ENCODE peak calls at places on chromosomes 6 and 20, in nine cellular contexts. One of them, this sample, is unnamed.

GRCh38 chr6:117829594-117830319 is 77.3 kb upstream of the SLC35F1 start:
- ATAC-seq in upper lobe of left lung: no peak
- ATAC-seq in heart left ventricle: peak; percentile 39
- ATAC-seq in right lobe of liver: peak; percentile 30
- ATAC-seq in gastrocnemius medialis: no peak
- ATAC-seq in A549: peak; percentile 94
- ATAC-seq in HCT116: peak; percentile 98
- ATAC-seq in IMR-90: peak; percentile 57
- ATAC-seq in HepG2: peak; percentile 95
- ATAC-seq in this sample: no peak

GRCh38 chr6:38871745-38872568 is 156.8 kb downstream of the DNAH8 start:
- ATAC-seq in upper lobe of left lung: no peak
- ATAC-seq in heart left ventricle: peak; percentile 42
- ATAC-seq in right lobe of liver: peak; percentile 94
- ATAC-seq in gastrocnemius medialis: no peak
- ATAC-seq in A549: peak; percentile 78
- ATAC-seq in HCT116: peak; percentile 92
- ATAC-seq in IMR-90: peak; percentile 92
- ATAC-seq in HepG2: peak; percentile 80
- ATAC-seq in this sample: no peak

GRCh38 chr6:125083684-125083990 is 69.9 kb upstream of the TPD52L1 start:
- ATAC-seq in upper lobe of left lung: no peak
- ATAC-seq in heart left ventricle: no peak
- ATAC-seq in right lobe of liver: no peak
- ATAC-seq in gastrocnemius medialis: no peak
- ATAC-seq in A549: no peak
- ATAC-seq in HCT116: no peak
- ATAC-seq in IMR-90: no peak
- ATAC-seq in HepG2: no peak
- ATAC-seq in this sample: no peak

GRCh38 chr6:146595981-146596731 is 2.6 kb upstream of the ADGB start:
- ATAC-seq in upper lobe of left lung: peak; percentile 74
- ATAC-seq in heart left ventricle: peak; percentile 82
- ATAC-seq in right lobe of liver: peak; percentile 58
- ATAC-seq in gastrocnemius medialis: peak; percentile 16
- ATAC-seq in A549: no peak
- ATAC-seq in HCT116: no peak
- ATAC-seq in IMR-90: no peak
- ATAC-seq in HepG2: no peak
- ATAC-seq in this sample: peak; percentile 40

GRCh38 chr20:13770141-13770540 is 14.6 kb downstream of the ESF1 start:
- ATAC-seq in upper lobe of left lung: no peak
- ATAC-seq in heart left ventricle: no peak
- ATAC-seq in right lobe of liver: no peak
- ATAC-seq in gastrocnemius medialis: no peak
- ATAC-seq in A549: no peak
- ATAC-seq in HCT116: no peak
- ATAC-seq in IMR-90: no peak
- ATAC-seq in HepG2: no peak
- ATAC-seq in this sample: no peak

GRCh38 chr6:151292974-151293373 is 53.2 kb downstream of the AKAP12 start:
- ATAC-seq in upper lobe of left lung: no peak
- ATAC-seq in heart left ventricle: no peak
- ATAC-seq in right lobe of liver: no peak
- ATAC-seq in gastrocnemius medialis: peak; percentile 26
- ATAC-seq in A549: no peak
- ATAC-seq in HCT116: no peak
- ATAC-seq in IMR-90: peak; percentile 55
- ATAC-seq in HepG2: no peak
- ATAC-seq in this sample: peak; percentile 34

GRCh38 chr6:170532867-170533488 is 20.1 kb downstream of the PSMB1 start:
- ATAC-seq in upper lobe of left lung: no peak
- ATAC-seq in heart left ventricle: no peak
- ATAC-seq in right lobe of liver: no peak
- ATAC-seq in gastrocnemius medialis: no peak
- ATAC-seq in A549: no peak
- ATAC-seq in HCT116: no peak
- ATAC-seq in IMR-90: peak; percentile 59
- ATAC-seq in HepG2: no peak
- ATAC-seq in this sample: peak; percentile 53

GRCh38 chr6:150878347-150879213 is 13.1 kb downstream of the MTHFD1L start:
- ATAC-seq in upper lobe of left lung: no peak
- ATAC-seq in heart left ventricle: no peak
- ATAC-seq in right lobe of liver: no peak
- ATAC-seq in gastrocnemius medialis: no peak
- ATAC-seq in A549: no peak
- ATAC-seq in HCT116: no peak
- ATAC-seq in IMR-90: no peak
- ATAC-seq in HepG2: peak; percentile 85
- ATAC-seq in this sample: no peak

GRCh38 chr6:34447381-34447780 is 18.5 kb upstream of the PACSIN1 start:
- ATAC-seq in upper lobe of left lung: no peak
- ATAC-seq in heart left ventricle: no peak
- ATAC-seq in right lobe of liver: no peak
- ATAC-seq in gastrocnemius medialis: no peak
- ATAC-seq in A549: no peak
- ATAC-seq in HCT116: no peak
- ATAC-seq in IMR-90: no peak
- ATAC-seq in HepG2: no peak
- ATAC-seq in this sample: no peak

GRCh38 chr6:159267165-159267564 is 98.0 kb downstream of the FNDC1 start:
- ATAC-seq in upper lobe of left lung: no peak
- ATAC-seq in heart left ventricle: no peak
- ATAC-seq in right lobe of liver: no peak
- ATAC-seq in gastrocnemius medialis: no peak
- ATAC-seq in A549: no peak
- ATAC-seq in HCT116: no peak
- ATAC-seq in IMR-90: no peak
- ATAC-seq in HepG2: no peak
- ATAC-seq in this sample: no peak

GRCh38 chr6:4728949-4729348 is 47.3 kb upstream of the CDYL start:
- ATAC-seq in upper lobe of left lung: no peak
- ATAC-seq in heart left ventricle: no peak
- ATAC-seq in right lobe of liver: no peak
- ATAC-seq in gastrocnemius medialis: no peak
- ATAC-seq in A549: no peak
- ATAC-seq in HCT116: no peak
- ATAC-seq in IMR-90: no peak
- ATAC-seq in HepG2: no peak
- ATAC-seq in this sample: no peak

GRCh38 chr20:16732506-16733152 is 2.8 kb downstream of the SNRPB2 start:
- ATAC-seq in upper lobe of left lung: no peak
- ATAC-seq in heart left ventricle: no peak
- ATAC-seq in right lobe of liver: no peak
- ATAC-seq in gastrocnemius medialis: no peak
- ATAC-seq in A549: no peak
- ATAC-seq in HCT116: no peak
- ATAC-seq in IMR-90: no peak
- ATAC-seq in HepG2: no peak
- ATAC-seq in this sample: no peak

GRCh38 chr20:63680857-63681608 is 15.4 kb upstream of the TNFRSF6B start:
- ATAC-seq in upper lobe of left lung: no peak
- ATAC-seq in heart left ventricle: no peak
- ATAC-seq in right lobe of liver: no peak
- ATAC-seq in gastrocnemius medialis: no peak
- ATAC-seq in A549: no peak
- ATAC-seq in HCT116: no peak
- ATAC-seq in IMR-90: no peak
- ATAC-seq in HepG2: no peak
- ATAC-seq in this sample: no peak

GRCh38 chr6:143496974-143497373 is 14.5 kb downstream of the FUCA2 start:
- ATAC-seq in upper lobe of left lung: no peak
- ATAC-seq in heart left ventricle: no peak
- ATAC-seq in right lobe of liver: no peak
- ATAC-seq in gastrocnemius medialis: no peak
- ATAC-seq in A549: no peak
- ATAC-seq in HCT116: no peak
- ATAC-seq in IMR-90: no peak
- ATAC-seq in HepG2: no peak
- ATAC-seq in this sample: no peak

GRCh38 chr20:55919319-55919718 is 86.0 kb downstream of the CBLN4 start:
- ATAC-seq in upper lobe of left lung: no peak
- ATAC-seq in heart left ventricle: no peak
- ATAC-seq in right lobe of liver: no peak
- ATAC-seq in gastrocnemius medialis: no peak
- ATAC-seq in A549: no peak
- ATAC-seq in HCT116: no peak
- ATAC-seq in IMR-90: no peak
- ATAC-seq in HepG2: no peak
- ATAC-seq in this sample: no peak

GRCh38 chr6:122709922-122710512 is 69.5 kb upstream of the FABP7 start:
- ATAC-seq in upper lobe of left lung: peak; percentile 69
- ATAC-seq in heart left ventricle: peak; percentile 29
- ATAC-seq in right lobe of liver: peak; percentile 67
- ATAC-seq in gastrocnemius medialis: no peak
- ATAC-seq in A549: no peak
- ATAC-seq in HCT116: no peak
- ATAC-seq in IMR-90: no peak
- ATAC-seq in HepG2: no peak
- ATAC-seq in this sample: no peak

GRCh38 chr20:14860410-14860814 is 523.0 kb upstream of the FLRT3 start:
- ATAC-seq in upper lobe of left lung: no peak
- ATAC-seq in heart left ventricle: no peak
- ATAC-seq in right lobe of liver: peak; percentile 51
- ATAC-seq in gastrocnemius medialis: no peak
- ATAC-seq in A549: peak; percentile 84
- ATAC-seq in HCT116: peak; percentile 75
- ATAC-seq in IMR-90: no peak
- ATAC-seq in HepG2: peak; percentile 64
- ATAC-seq in this sample: no peak

GRCh38 chr6:96899019-96899418 is 1.3 kb upstream of the NDUFAF4 start:
- ATAC-seq in upper lobe of left lung: no peak
- ATAC-seq in heart left ventricle: no peak
- ATAC-seq in right lobe of liver: peak; percentile 33
- ATAC-seq in gastrocnemius medialis: peak; percentile 52
- ATAC-seq in A549: no peak
- ATAC-seq in HCT116: no peak
- ATAC-seq in IMR-90: no peak
- ATAC-seq in HepG2: no peak
- ATAC-seq in this sample: no peak
- TF ChIP-seq CTCF in upper lobe of left lung: no peak
- TF ChIP-seq CTCF in heart left ventricle: peak; percentile 68
- TF ChIP-seq CTCF in right lobe of liver: peak; percentile 43
- TF ChIP-seq CTCF in gastrocnemius medialis: no peak
- TF ChIP-seq CTCF in A549: peak; percentile 58
- TF ChIP-seq CTCF in HCT116: peak; percentile 42
- TF ChIP-seq CTCF in IMR-90: peak; percentile 65
- TF ChIP-seq CTCF in HepG2: peak; percentile 53
- TF ChIP-seq CTCF in this sample: peak; percentile 38

GRCh38 chr20:33311011-33311410 is 28.0 kb downstream of the BPIFB1 start:
- ATAC-seq in upper lobe of left lung: no peak
- ATAC-seq in heart left ventricle: no peak
- ATAC-seq in right lobe of liver: no peak
- ATAC-seq in gastrocnemius medialis: no peak
- ATAC-seq in A549: no peak
- ATAC-seq in HCT116: no peak
- ATAC-seq in IMR-90: no peak
- ATAC-seq in HepG2: no peak
- ATAC-seq in this sample: no peak

GRCh38 chr20:33312583-33312982 is 29.6 kb downstream of the BPIFB1 start:
- ATAC-seq in upper lobe of left lung: no peak
- ATAC-seq in heart left ventricle: no peak
- ATAC-seq in right lobe of liver: no peak
- ATAC-seq in gastrocnemius medialis: no peak
- ATAC-seq in A549: no peak
- ATAC-seq in HCT116: no peak
- ATAC-seq in IMR-90: no peak
- ATAC-seq in HepG2: no peak
- ATAC-seq in this sample: no peak

GRCh38 chr20:33316343-33316742 is 33.3 kb downstream of the BPIFB1 start:
- ATAC-seq in upper lobe of left lung: no peak
- ATAC-seq in heart left ventricle: no peak
- ATAC-seq in right lobe of liver: no peak
- ATAC-seq in gastrocnemius medialis: no peak
- ATAC-seq in A549: no peak
- ATAC-seq in HCT116: no peak
- ATAC-seq in IMR-90: no peak
- ATAC-seq in HepG2: no peak
- ATAC-seq in this sample: no peak

GRCh38 chr20:33311989-33312388 is 29.0 kb downstream of the BPIFB1 start:
- ATAC-seq in upper lobe of left lung: no peak
- ATAC-seq in heart left ventricle: no peak
- ATAC-seq in right lobe of liver: no peak
- ATAC-seq in gastrocnemius medialis: no peak
- ATAC-seq in A549: no peak
- ATAC-seq in HCT116: no peak
- ATAC-seq in IMR-90: no peak
- ATAC-seq in HepG2: no peak
- ATAC-seq in this sample: no peak

GRCh38 chr20:33313686-33314314 is 30.8 kb downstream of the BPIFB1 start:
- ATAC-seq in upper lobe of left lung: no peak
- ATAC-seq in heart left ventricle: no peak
- ATAC-seq in right lobe of liver: no peak
- ATAC-seq in gastrocnemius medialis: no peak
- ATAC-seq in A549: no peak
- ATAC-seq in HCT116: no peak
- ATAC-seq in IMR-90: no peak
- ATAC-seq in HepG2: no peak
- ATAC-seq in this sample: no peak
- TF ChIP-seq POLR2A in upper lobe of left lung: no peak
- TF ChIP-seq POLR2A in heart left ventricle: no peak
- TF ChIP-seq POLR2A in right lobe of liver: no peak
- TF ChIP-seq POLR2A in gastrocnemius medialis: no peak
- TF ChIP-seq POLR2A in A549: no peak
- TF ChIP-seq POLR2A in HCT116: no peak
- TF ChIP-seq POLR2A in IMR-90: no peak
- TF ChIP-seq POLR2A in HepG2: no peak
- TF ChIP-seq POLR2A in this sample: no peak

GRCh38 chr6:28252507-28252975 is 472 bp upstream of the ZKSCAN4 start:
- ATAC-seq in upper lobe of left lung: no peak
- ATAC-seq in heart left ventricle: peak; percentile 40
- ATAC-seq in right lobe of liver: peak; percentile 8
- ATAC-seq in gastrocnemius medialis: no peak
- ATAC-seq in A549: peak; percentile 56
- ATAC-seq in HCT116: peak; percentile 41
- ATAC-seq in IMR-90: peak; percentile 36
- ATAC-seq in HepG2: peak; percentile 75
- ATAC-seq in this sample: no peak
- H3K4me3 ChIP-seq in upper lobe of left lung: peak overlapping the region; percentile 78
- H3K4me3 ChIP-seq in heart left ventricle: peak overlapping the region; percentile 59
- H3K4me3 ChIP-seq in right lobe of liver: peak overlapping the region; percentile 89
- H3K4me3 ChIP-seq in gastrocnemius medialis: peak overlapping the region; percentile 91
- H3K4me3 ChIP-seq in A549: peak overlapping the region; percentile 86
- H3K4me3 ChIP-seq in HCT116: peak overlapping the region; percentile 97
- H3K4me3 ChIP-seq in IMR-90: peak overlapping the region; percentile 58
- H3K4me3 ChIP-seq in HepG2: peak overlapping the region; percentile 97
- H3K4me3 ChIP-seq in this sample: peak overlapping the region; percentile 63

DNA sequence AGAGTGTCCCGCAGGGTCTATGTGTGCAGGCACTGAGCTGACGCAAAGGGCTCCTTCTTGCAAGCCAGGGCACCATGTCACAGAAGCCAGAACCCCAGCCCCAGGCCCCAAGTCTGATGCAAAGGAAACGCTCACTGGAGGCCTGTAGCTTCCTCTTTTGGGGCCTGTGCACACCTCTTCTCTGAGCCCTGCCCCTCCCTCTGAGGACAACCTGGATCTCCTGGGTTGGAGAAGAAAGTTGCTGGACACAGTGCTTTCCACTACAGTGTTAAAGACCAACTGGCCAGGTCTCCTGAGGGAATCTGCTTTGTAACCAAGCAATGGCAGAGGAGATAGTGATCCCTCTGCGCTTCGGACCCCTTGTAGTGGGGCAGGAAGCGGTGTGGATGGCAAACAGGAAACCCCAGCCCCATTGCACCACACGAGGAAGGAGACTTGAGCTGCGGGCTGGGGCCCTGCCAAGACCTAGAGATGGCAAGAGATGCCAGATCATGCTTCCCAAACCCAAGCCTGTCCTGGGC is 90.0 kb downstream of the PRND start:
- ATAC-seq in upper lobe of left lung: peak; percentile 47
- ATAC-seq in heart left ventricle: peak; percentile 66
- ATAC-seq in right lobe of liver: peak; percentile 5
- ATAC-seq in gastrocnemius medialis: no peak
- ATAC-seq in A549: no peak
- ATAC-seq in HCT116: no peak
- ATAC-seq in IMR-90: no peak
- ATAC-seq in HepG2: no peak
- ATAC-seq in this sample: peak; percentile 46
- TF ChIP-seq CTCF in upper lobe of left lung: no peak
- TF ChIP-seq CTCF in heart left ventricle: no peak
- TF ChIP-seq CTCF in right lobe of liver: no peak
- TF ChIP-seq CTCF in gastrocnemius medialis: no peak
- TF ChIP-seq CTCF in A549: no peak
- TF ChIP-seq CTCF in HCT116: no peak
- TF ChIP-seq CTCF in IMR-90: no peak
- TF ChIP-seq CTCF in HepG2: no peak
- TF ChIP-seq CTCF in this sample: no peak

This sample was measured in gastroesophageal sphincter.